ENCODE peak calls at places on chromosomes 11 and 22, in four cellular contexts. One of them, this sample, is unnamed.

GRCh38 chr22:39090426-39091064 is 6.5 kb upstream of the APOBEC3H start:
- DNase-seq in HS-5: no peak
- DNase-seq in EL: peak
- DNase-seq in midbrain: no peak
- DNase-seq in this sample: peak

GRCh38 chr11:12287009-12287373 is 90.4 kb upstream of the PARVA start:
- DNase-seq in HS-5: peak
- DNase-seq in EL: peak
- DNase-seq in midbrain: no peak
- DNase-seq in this sample: no peak

GRCh38 chr11:44493383-44493782 is 72.1 kb upstream of the CD82 start:
- DNase-seq in midbrain: no peak
- DNase-seq in HS-5: no peak
- DNase-seq in EL: no peak
- DNase-seq in this sample: no peak

GRCh38 chr22:24894220-24894975 is 52.1 kb downstream of the LHFPL7 start:
- DNase-seq in HS-5: peak
- DNase-seq in EL: peak
- DNase-seq in midbrain: no peak
- DNase-seq in this sample: no peak

GRCh38 chr22:46622081-46622521 is 1.9 kb downstream of the GRAMD4 start:
- DNase-seq in midbrain: peak
- DNase-seq in HS-5: no peak
- DNase-seq in EL: no peak
- DNase-seq in this sample: no peak

GRCh38 chr22:23402275-23403151 is 177.6 kb downstream of the IGLL1 start:
- DNase-seq in EL: peak
- DNase-seq in midbrain: peak
- DNase-seq in HS-5: no peak
- DNase-seq in this sample: no peak

GRCh38 chr22:48927591-48927990 is 900.1 kb downstream of the BRD1 start:
- DNase-seq in midbrain: no peak
- DNase-seq in HS-5: no peak
- DNase-seq in EL: no peak
- DNase-seq in this sample: no peak

GRCh38 chr22:22974795-22975580 is 87.4 kb downstream of the IGLL5 start:
- DNase-seq in HS-5: no peak
- DNase-seq in midbrain: no peak
- DNase-seq in EL: no peak
- DNase-seq in this sample: no peak

GRCh38 chr22:44049369-44050231 is 25.5 kb downstream of the PARVB start:
- DNase-seq in HS-5: no peak
- DNase-seq in EL: no peak
- DNase-seq in midbrain: peak
- DNase-seq in this sample: no peak

GRCh38 chr22:36386351-36386899 is 1.3 kb downstream of the MYH9 start:
- DNase-seq in midbrain: no peak
- DNase-seq in EL: no peak
- DNase-seq in HS-5: no peak
- DNase-seq in this sample: no peak

GRCh38 chr11:118679483-118679882 is at the start of gene TREH:
- DNase-seq in midbrain: no peak
- DNase-seq in HS-5: no peak
- DNase-seq in EL: no peak
- DNase-seq in this sample: no peak

GRCh38 chr11:26088391-26088790 is 243.5 kb upstream of the ANO3 start:
- DNase-seq in EL: peak
- DNase-seq in HS-5: no peak
- DNase-seq in midbrain: no peak
- DNase-seq in this sample: no peak